ENCODE peak calls at places on chromosome 9, in ten cellular contexts. S is ovary, W is cardiac muscle cell, P is Peyer's patch, B is pancreas, J is brain microvascular endothelial cell, F is HCT116, Y is psoas muscle, Q is thoracic aorta, M is spleen. X is an unnamed sample. For H3K36me3, the result is how much of the 10 kb centered on the place peaks cover.

GRCh38 chr9:83167126-83167525 is 104.2 kb upstream of the RASEF start:
- DNase-seq in J (no peak), W (no peak), B (no peak), M (no peak), Y (no peak), Q (no peak), S (no peak), F (no peak), P (no peak), X (no peak)

GRCh38 chr9:129208191-129209091 is 30.4 kb upstream of the IER5L start:
- DNase-seq in Q (no peak), M (no peak), F (no peak), P (no peak), Y (peak), S (no peak), J (no peak), B (no peak), W (peak), X (no peak)

GRCh38 chr9:88820055-88820454 is 171.2 kb upstream of the S1PR3 start:
- DNase-seq in M (no peak), Q (no peak), B (no peak), S (no peak), F (no peak), P (no peak), Y (no peak), W (no peak), J (no peak), X (no peak)

GRCh38 chr9:129098328-129098727 is 12.3 kb downstream of the CRAT start:
- DNase-seq in P (no peak), S (no peak), W (no peak), Y (no peak), F (no peak), B (no peak), J (no peak), M (no peak), Q (no peak), X (no peak)

GRCh38 chr9:113349434-113350337 is at the start of gene BSPRY:
- DNase-seq in Q (no peak), S (no peak), W (peak), M (peak), P (peak), B (no peak), Y (no peak), F (peak), J (no peak), X (no peak)

GRCh38 chr9:127189628-127190027 is 67.2 kb upstream of the ANGPTL2 start:
- DNase-seq in Q (no peak), P (peak), F (no peak), J (no peak), S (no peak), M (peak), W (no peak), B (no peak), Y (peak), X (no peak)

GRCh38 chr9:114163517-114163924 is 8.2 kb downstream of the COL27A1 start:
- DNase-seq in W (peak), J (no peak), M (no peak), F (no peak), S (peak), B (peak), Q (no peak), P (no peak), Y (peak), X (peak)

GRCh38 chr9:84153885-84154284 is 173.3 kb downstream of the RMI1 start:
- DNase-seq in P (no peak), F (no peak), J (peak), Q (no peak), B (no peak), Y (no peak), M (no peak), W (no peak), S (no peak), X (no peak)

GRCh38 chr9:91359734-91360470 is 1.8 kb downstream of the AUH start:
- DNase-seq in W (no peak), B (no peak), F (no peak), Y (no peak), M (no peak), J (no peak), S (no peak), P (no peak), Q (no peak), X (no peak)

DNA sequence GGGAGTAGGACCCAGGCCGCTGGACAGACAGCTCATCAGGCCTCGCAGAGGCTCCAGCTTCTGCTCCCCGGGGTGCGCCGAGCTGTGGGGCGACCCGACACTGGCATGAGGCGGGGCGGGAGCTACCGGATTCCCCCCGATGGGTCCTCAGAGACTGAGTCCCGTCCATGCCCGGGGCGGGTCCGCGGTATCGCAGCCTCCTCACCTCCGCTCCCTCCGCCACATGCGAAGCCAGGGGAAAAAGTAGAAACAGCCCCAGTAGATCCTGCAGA is 2.6 kb upstream of the CCL27 start:
- DNase-seq in P (no peak), J (no peak), W (no peak), F (no peak), M (peak), Q (no peak), S (no peak), B (no peak), Y (no peak), X (no peak)
- H3K27ac ChIP-seq in P (peak), J (no peak), W (peak), F (peak), M (peak), Q (peak), S (peak), B (peak), Y (peak), X (peak)

DNA sequence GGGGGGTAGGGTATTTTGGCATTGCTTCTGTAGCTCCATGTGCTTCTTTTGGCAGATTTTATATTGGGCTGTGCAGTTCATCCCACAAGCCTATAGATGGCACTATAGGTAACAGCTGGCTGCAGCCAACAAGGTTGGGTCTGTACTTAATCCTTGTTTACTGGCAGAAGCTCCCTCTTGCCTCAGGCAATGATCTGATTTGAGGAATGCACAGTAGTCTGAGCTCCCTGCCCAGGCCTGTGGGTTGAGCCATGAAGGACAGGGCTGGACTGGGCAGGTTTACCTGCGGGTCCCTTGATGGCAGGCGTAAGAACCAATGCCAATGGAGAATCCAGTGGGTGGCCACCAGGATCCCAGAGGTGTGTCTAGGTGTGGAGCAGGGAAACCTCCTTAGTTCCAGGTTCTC is 11.7 kb upstream of the OR1J2 start:
- DNase-seq in Q (no peak), S (no peak), B (no peak), J (peak), W (no peak), Y (no peak), P (no peak), F (peak), M (no peak), X (peak)
- TF ChIP-seq CTCF in Q (no peak), S (no peak), B (peak), J (peak), W (peak), Y (peak), P (peak), F (peak), M (peak), X (peak)

GRCh38 chr9:27183151-27183550 is 74.1 kb downstream of the TEK start:
- DNase-seq in M (no peak), F (no peak), Q (no peak), J (no peak), Y (no peak), W (no peak), B (no peak), S (no peak), P (no peak), X (no peak)
- H3K36me3 ChIP-seq in M (under half), F (under half), Q (under half), J (under half), Y (under half), W (under half), B (under half), S (under half), P (under half), X (under half)

GRCh38 chr9:23542438-23542837 is 283.6 kb downstream of the ELAVL2 start:
- DNase-seq in W (no peak), Y (no peak), Q (no peak), F (no peak), M (no peak), P (no peak), S (no peak), B (no peak), J (no peak), X (no peak)

GRCh38 chr9:23543420-23543819 is 282.6 kb downstream of the ELAVL2 start:
- DNase-seq in S (no peak), J (no peak), W (peak), P (no peak), M (no peak), Y (no peak), B (no peak), F (no peak), Q (no peak), X (no peak)

GRCh38 chr9:23539311-23539710 is 286.7 kb downstream of the ELAVL2 start:
- DNase-seq in J (no peak), Q (no peak), W (no peak), F (no peak), M (no peak), S (no peak), Y (no peak), P (no peak), B (no peak), X (peak)

GRCh38 chr9:23542927-23543326 is 283.1 kb downstream of the ELAVL2 start:
- DNase-seq in M (no peak), F (no peak), J (no peak), Y (no peak), W (no peak), P (no peak), B (no peak), S (no peak), Q (no peak), X (no peak)

DNA sequence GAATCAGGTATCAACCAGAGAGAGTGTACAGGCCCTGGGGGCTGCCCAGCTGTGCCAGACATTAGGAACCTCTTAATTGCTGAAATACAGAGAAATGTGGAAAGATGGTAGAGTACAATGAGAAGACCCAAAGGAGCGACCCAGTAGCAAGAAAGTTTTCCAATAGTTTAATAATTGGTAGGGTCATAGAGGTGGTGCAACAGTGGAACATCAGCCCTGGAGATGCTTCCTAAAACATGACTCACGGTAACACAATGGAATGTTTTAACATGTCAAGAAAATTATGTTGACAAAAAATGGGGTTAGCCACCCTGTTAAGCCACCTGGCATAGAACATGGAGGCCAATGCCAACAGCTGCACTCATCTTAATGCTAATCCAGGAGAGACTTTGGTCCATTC is 284.1 kb downstream of the ELAVL2 start:
- DNase-seq in M (no peak), B (no peak), W (no peak), P (no peak), Y (no peak), Q (no peak), F (no peak), S (no peak), J (no peak), X (peak)
- H3K27ac ChIP-seq in M (no peak), B (no peak), W (no peak), P (no peak), Y (no peak), Q (no peak), F (no peak), S (no peak), J (no peak), X (no peak)

GRCh38 chr9:16825364-16825763 is 45.1 kb downstream of the BNC2 start:
- DNase-seq in M (no peak), W (no peak), B (no peak), Q (no peak), P (no peak), Y (no peak), J (no peak), S (no peak), F (no peak), X (no peak)

GRCh38 chr9:16828335-16829281 is 41.9 kb downstream of the BNC2 start:
- DNase-seq in W (peak), M (no peak), F (no peak), B (peak), Y (peak), J (peak), P (peak), Q (no peak), S (peak), X (no peak)

GRCh38 chr9:16821344-16821743 is 49.1 kb downstream of the BNC2 start:
- DNase-seq in S (no peak), Y (no peak), Q (no peak), B (no peak), M (no peak), P (no peak), F (no peak), J (no peak), W (no peak), X (no peak)

GRCh38 chr9:16825971-16826370 is 44.5 kb downstream of the BNC2 start:
- DNase-seq in F (no peak), W (no peak), M (no peak), J (peak), S (no peak), P (no peak), Q (no peak), Y (no peak), B (no peak), X (peak)

DNA sequence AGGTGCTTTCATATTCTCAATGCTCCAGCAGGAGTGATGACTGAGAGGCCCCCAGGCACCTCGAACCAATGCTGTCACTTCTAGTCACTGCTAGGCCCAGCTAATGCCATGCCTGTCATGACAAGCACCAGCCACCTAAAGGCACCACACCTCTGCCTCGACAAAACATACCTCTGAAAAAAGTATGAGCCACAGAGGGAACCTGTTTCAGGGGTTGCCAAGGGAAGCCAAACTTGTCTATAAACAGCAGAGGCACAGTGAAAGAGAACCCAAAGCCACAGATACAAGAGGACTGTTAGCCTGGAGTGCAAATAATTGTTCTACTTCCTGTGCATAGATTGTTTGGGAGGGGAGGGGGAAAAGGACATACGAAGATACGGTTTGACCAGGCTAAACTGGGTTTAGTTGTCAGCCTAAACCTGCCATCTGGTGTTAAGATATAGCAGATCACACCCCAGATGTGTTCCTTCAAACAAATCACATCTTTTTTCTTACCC is 45.9 kb downstream of the BNC2 start:
- DNase-seq in Q (no peak), P (no peak), J (peak), W (no peak), B (no peak), S (no peak), F (no peak), M (no peak), Y (no peak), X (peak)
- TF ChIP-seq CTCF in Q (no peak), P (no peak), J (no peak), W (no peak), B (no peak), S (no peak), F (no peak), M (no peak), Y (no peak), X (no peak)

DNA sequence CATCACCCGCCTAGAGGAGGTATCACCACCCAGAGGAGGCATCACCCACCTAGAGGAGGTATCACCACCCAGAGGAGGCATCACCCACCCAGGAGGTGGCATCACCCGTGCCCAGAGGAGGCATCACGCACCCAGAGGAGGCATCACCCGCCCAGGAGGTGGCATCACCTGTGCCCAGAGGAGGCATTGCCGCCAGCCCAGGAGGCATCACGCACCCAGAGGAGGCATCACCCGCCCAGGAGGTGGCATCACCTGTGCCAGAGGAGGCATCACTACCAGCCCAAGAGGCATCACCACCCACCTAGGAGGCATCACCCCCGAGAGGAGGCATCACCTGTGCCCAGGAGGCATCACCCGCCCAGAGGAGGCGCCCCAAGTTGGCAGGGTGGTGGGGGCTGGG is 2.6 kb downstream of the NOTCH1 start:
- DNase-seq in Y (no peak), M (no peak), S (no peak), Q (no peak), J (no peak), F (no peak), P (no peak), W (no peak), B (no peak), X (no peak)
- H3K36me3 ChIP-seq in Y (under half), M (under half), S (under half), Q (under half), J (under half), F (under half), P (under half), W (under half), B (under half), X (under half)

GRCh38 chr9:18684608-18685317 is 210.8 kb downstream of the ADAMTSL1 start:
- DNase-seq in P (no peak), S (no peak), Q (no peak), M (no peak), F (no peak), W (no peak), Y (no peak), J (no peak), B (no peak), X (no peak)
- H3K27ac ChIP-seq in P (peak), S (no peak), Q (peak), M (no peak), F (no peak), W (no peak), Y (no peak), J (no peak), B (no peak), X (no peak)

GRCh38 chr9:94607340-94607695 is 13.7 kb upstream of the FBP2 start:
- DNase-seq in J (no peak), S (no peak), P (no peak), W (no peak), F (no peak), B (no peak), Y (no peak), Q (no peak), M (no peak), X (no peak)

GRCh38 chr9:94610181-94610591 is 16.6 kb upstream of the FBP2 start:
- DNase-seq in J (no peak), M (no peak), P (no peak), B (no peak), Y (no peak), Q (no peak), W (peak), F (no peak), S (no peak), X (no peak)

GRCh38 chr9:94612071-94612470 is 18.4 kb upstream of the FBP2 start:
- DNase-seq in S (no peak), Q (no peak), W (no peak), J (no peak), P (no peak), M (no peak), Y (no peak), F (no peak), B (peak), X (no peak)

GRCh38 chr9:94611638-94612068 is 18.0 kb upstream of the FBP2 start:
- DNase-seq in B (peak), W (no peak), J (no peak), M (no peak), S (no peak), F (no peak), P (no peak), Q (no peak), Y (no peak), X (no peak)

GRCh38 chr9:94613003-94613402 is 19.4 kb upstream of the FBP2 start:
- DNase-seq in W (no peak), P (no peak), Y (no peak), S (no peak), B (no peak), Q (no peak), F (no peak), M (no peak), J (no peak), X (no peak)
- TF ChIP-seq CTCF in W (peak), P (peak), Y (no peak), S (no peak), B (no peak), Q (no peak), F (no peak), M (no peak), J (peak), X (no peak)